ENCODE peak calls at places on chromosome 20, in seven cellular contexts. E is Panc1, R is mucosa of gallbladder, S is right cardiac atrium, T is OCI-M1, Q is NCI-H2029 treated with DMSO at 0.1 percent for 48 hours, Y is AG04450. C is an unnamed sample.

GRCh38 chr20:53034899-53035298 is 62.7 kb downstream of the TSHZ2 start:
- DNase-seq in E (no peak), R (no peak), S (no peak), T (no peak), Q (no peak), Y (no peak), C (no peak)

GRCh38 chr20:59307270-59307669 is 6.9 kb downstream of the EDN3 start:
- DNase-seq in E (no peak), R (no peak), S (no peak), T (no peak), Q (no peak), Y (no peak), C (no peak)

GRCh38 chr20:63000958-63001357 is 5.8 kb downstream of the BHLHE23 start:
- DNase-seq in E (no peak), R (no peak), S (no peak), T (no peak), Q (no peak), Y (no peak), C (no peak)

GRCh38 chr20:39146394-39146793 is 184.2 kb downstream of the DHX35 start:
- DNase-seq in E (no peak), R (no peak), S (no peak), T (no peak), Q (no peak), Y (no peak), C (no peak)

GRCh38 chr20:57688864-57689263 is 21.0 kb downstream of the PMEPA1 start:
- DNase-seq in E (no peak), R (no peak), S (peak), T (no peak), Q (no peak), Y (no peak), C (peak)

GRCh38 chr20:6626805-6627204 is 140.7 kb upstream of the BMP2 start:
- DNase-seq in E (no peak), R (no peak), S (no peak), T (no peak), Q (no peak), Y (no peak), C (no peak)

GRCh38 chr20:14764511-14765369 is 427.3 kb upstream of the FLRT3 start:
- DNase-seq in E (no peak), R (peak), S (no peak), T (no peak), Q (no peak), Y (no peak), C (no peak)

GRCh38 chr20:59273699-59274380 is 26.6 kb upstream of the EDN3 start:
- DNase-seq in E (no peak), R (no peak), S (no peak), T (peak), Q (no peak), Y (no peak), C (no peak)

GRCh38 chr20:44454301-44454963 is 21.2 kb upstream of the TTPAL start:
- DNase-seq in E (no peak), R (no peak), S (no peak), T (no peak), Q (no peak), Y (no peak), C (no peak)

GRCh38 chr20:10649817-10650200 is 24.0 kb downstream of the JAG1 start:
- DNase-seq in E (no peak), R (no peak), S (no peak), T (no peak), Q (no peak), Y (no peak), C (no peak)

GRCh38 chr20:25083773-25084615 is 2.1 kb upstream of the VSX1 start:
- DNase-seq in E (no peak), R (no peak), S (no peak), T (no peak), Q (no peak), Y (no peak), C (peak)

C was measured in left ventricle myocardium superior.